ENCODE peak calls at places on chromosomes 7 and 10, in seven cellular contexts. H is prostate gland, L is heart right ventricle, D is OCI-LY7, X is endodermal cell, B is neuronal stem cell, W is heart left ventricle. Z is an unnamed sample. For H3K4me1, the result is how much of the 10 kb centered on the place peaks cover.

GRCh38 chr7:155344270-155344617 is 46.6 kb downstream of the INSIG1 start:
- DNase-seq in B (no peak), H (no peak), L (no peak), D (no peak), X (peak), W (no peak), Z (no peak)

GRCh38 chr7:94687810-94688209 is 31.9 kb upstream of the SGCE start:
- DNase-seq in D (no peak), X (no peak), B (no peak), L (no peak), W (no peak), H (no peak), Z (no peak)

GRCh38 chr10:69483988-69484387 is 32.7 kb downstream of the TSPAN15 start:
- DNase-seq in L (no peak), B (no peak), W (no peak), H (no peak), D (no peak), X (no peak), Z (no peak)

GRCh38 chr7:107725138-107725740 is 18.7 kb upstream of the CBLL1 start:
- DNase-seq in L (peak), B (peak), H (peak), X (peak), D (peak), W (no peak), Z (no peak)

GRCh38 chr10:113139695-113140094 is 189.6 kb downstream of the TCF7L2 start:
- DNase-seq in D (no peak), W (no peak), L (no peak), B (no peak), X (no peak), H (no peak), Z (no peak)

GRCh38 chr7:2701832-2702593 is 14.0 kb downstream of the AMZ1 start:
- DNase-seq in X (no peak), L (no peak), B (no peak), D (no peak), H (no peak), W (no peak), Z (no peak)

GRCh38 chr10:69874464-69874863 is 72.8 kb downstream of the COL13A1 start:
- DNase-seq in W (no peak), L (no peak), D (no peak), H (no peak), X (no peak), B (no peak), Z (no peak)

GRCh38 chr7:2726316-2727018 is 38.5 kb downstream of the AMZ1 start:
- DNase-seq in L (no peak), H (no peak), D (no peak), W (peak), B (no peak), X (peak), Z (no peak)

GRCh38 chr10:32367793-32368453 is 21.0 kb upstream of the EPC1 start:
- DNase-seq in L (peak), H (peak), X (peak), W (peak), D (peak), B (no peak), Z (peak)

GRCh38 chr7:154927624-154928125 is 75.2 kb downstream of the PAXIP1 start:
- DNase-seq in W (no peak), X (peak), D (peak), H (peak), L (peak), B (peak), Z (peak)

GRCh38 chr10:74822583-74823089 is 3.8 kb upstream of the KAT6B start:
- DNase-seq in D (no peak), B (no peak), H (no peak), X (no peak), W (no peak), L (no peak), Z (no peak)

GRCh38 chr7:7695418-7695817 is 23.0 kb downstream of the RPA3 start:
- DNase-seq in X (no peak), L (no peak), W (no peak), D (no peak), B (no peak), H (no peak), Z (no peak)

GRCh38 chr10:113304726-113305125 is 248.1 kb upstream of the HABP2 start:
- DNase-seq in B (no peak), W (no peak), X (no peak), D (no peak), H (no peak), L (no peak), Z (no peak)

GRCh38 chr10:25966846-25967245 is 32.8 kb downstream of the MYO3A start:
- DNase-seq in X (no peak), B (no peak), H (no peak), D (no peak), L (no peak), W (no peak), Z (no peak)

DNA sequence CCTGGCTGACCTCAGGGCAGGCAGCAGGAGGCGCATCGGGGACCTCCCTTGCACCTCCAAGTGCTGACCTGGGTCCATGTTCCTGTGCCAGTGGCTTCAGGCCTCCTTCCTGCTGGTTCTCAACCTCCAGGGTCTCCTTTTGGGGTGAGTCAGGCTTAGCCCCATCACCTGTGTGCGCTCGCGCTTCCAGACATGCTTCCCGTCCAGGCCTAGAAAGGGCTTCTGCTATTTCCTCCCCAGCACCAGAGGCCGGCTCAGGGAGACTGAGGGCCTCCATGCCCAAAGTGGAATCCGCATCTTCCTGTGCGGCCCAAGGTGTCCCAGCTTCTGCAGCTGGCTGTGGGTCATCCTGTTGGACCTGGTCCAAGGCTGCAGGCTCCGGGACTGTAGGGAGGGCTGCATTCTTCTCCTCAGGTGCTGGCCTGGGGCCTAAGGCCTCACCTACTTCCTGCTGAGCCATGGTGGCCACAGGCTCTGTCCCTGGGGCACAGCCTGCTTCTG is 5.9 kb downstream of the NACAD start:
- DNase-seq in D (no peak), L (no peak), B (no peak), X (no peak), W (no peak), H (no peak), Z (no peak)
- H3K27ac ChIP-seq in D (no peak), L (no peak), B (no peak), X (no peak), W (no peak), H (no peak), Z (no peak)

GRCh38 chr10:62047240-62047897 is 145.9 kb downstream of the ARID5B start:
- DNase-seq in H (no peak), D (peak), B (no peak), L (no peak), W (no peak), X (no peak), Z (no peak)
- H3K4me1 ChIP-seq in H (under half), D (half or more), B (under half), L (under half), W (under half), X (under half), Z (under half)

GRCh38 chr7:801940-802364 is 30.3 kb upstream of the SUN1 start:
- DNase-seq in X (no peak), W (no peak), D (no peak), L (peak), H (no peak), B (no peak), Z (peak)
- H3K27ac ChIP-seq in X (no peak), W (peak), D (no peak), L (peak), H (no peak), B (no peak), Z (peak)

GRCh38 chr7:137386966-137387365 is 43.4 kb upstream of the PTN start:
- DNase-seq in X (no peak), B (no peak), W (no peak), D (no peak), H (no peak), L (no peak), Z (no peak)
- H3K4me1 ChIP-seq in X (under half), B (under half), W (under half), D (under half), H (under half), L (under half), Z (under half)

DNA sequence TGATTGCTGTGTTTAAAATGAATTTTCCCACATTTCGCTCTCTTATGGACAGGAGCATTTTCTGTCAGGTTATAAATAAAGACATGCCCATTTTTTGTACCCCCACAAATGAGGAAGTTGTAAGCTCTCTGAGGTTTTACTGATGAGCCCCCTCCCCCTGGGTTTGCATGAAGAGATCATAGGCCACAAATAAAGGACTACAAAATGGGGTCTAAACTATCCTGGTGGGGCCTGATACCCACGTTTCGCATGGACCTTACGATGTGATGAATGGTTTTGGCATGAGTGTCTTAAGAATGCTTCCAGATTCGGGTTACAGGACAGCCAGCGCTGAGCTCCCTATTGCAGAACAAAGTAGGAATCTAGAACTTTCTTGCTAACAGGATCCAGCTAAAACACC is 5.8 kb downstream of the IKZF1 start:
- DNase-seq in B (no peak), X (no peak), D (peak), W (no peak), H (no peak), L (no peak), Z (no peak)
- H3K27ac ChIP-seq in B (no peak), X (no peak), D (peak), W (no peak), H (no peak), L (no peak), Z (no peak)